ENCODE peak calls at places on chromosomes 13 and 19, in four cellular contexts. Q is activated CD4-positive, CD25-positive, alpha-beta regulatory T cell treated with anti-CD3 and anti-CD28 coated beads, Interleukin-2, amount 50 U/mL, for 16 hours; X is T-helper 1 cell; K is neural crest cell. D is an unnamed sample.

GRCh38 chr19:5618591-5618990 is 4.0 kb downstream of the SAFB2 start:
- DNase-seq in K (no peak), X (no peak), Q (no peak), D (no peak)

GRCh38 chr13:66831317-66831716 is 398.8 kb downstream of the PCDH9 start:
- DNase-seq in X (no peak), K (no peak), Q (no peak), D (no peak)

GRCh38 chr19:33047422-33047821 is 17.3 kb downstream of the RHPN2 start:
- DNase-seq in K (no peak), X (no peak), Q (no peak), D (no peak)

GRCh38 chr13:33744589-33745369 is 73.2 kb upstream of the RFC3 start:
- DNase-seq in K (no peak), X (no peak), Q (no peak), D (peak)

GRCh38 chr13:37023871-37024270 is 23.3 kb downstream of the EXOSC8 start:
- DNase-seq in Q (no peak), K (no peak), X (no peak), D (no peak)

GRCh38 chr19:18526316-18526715 is 4.4 kb upstream of the ELL start:
- DNase-seq in X (no peak), Q (no peak), K (no peak), D (no peak)

GRCh38 chr19:46016426-46017094 is 6.3 kb downstream of the PGLYRP1 start:
- DNase-seq in X (peak), K (peak), Q (peak), D (peak)

GRCh38 chr13:45292176-45292575 is 48.8 kb downstream of the TPT1 start:
- DNase-seq in K (no peak), X (no peak), Q (no peak), D (no peak)

GRCh38 chr19:6767357-6768235 is at the start of gene SH2D3A:
- DNase-seq in X (peak), Q (peak), K (peak), D (peak)

GRCh38 chr19:18393836-18394235 is 3.6 kb downstream of the LRRC25 start:
- DNase-seq in K (no peak), X (no peak), Q (no peak), D (no peak)

GRCh38 chr19:39951686-39952085 is 17.3 kb upstream of the FCGBP start:
- DNase-seq in X (no peak), K (no peak), Q (no peak), D (no peak)

GRCh38 chr19:32464279-32464678 is 58.7 kb downstream of the DPY19L3 start:
- DNase-seq in Q (no peak), K (no peak), X (no peak), D (no peak)

GRCh38 chr19:56111601-56112312 is 9.3 kb downstream of the ZNF787 start:
- DNase-seq in Q (no peak), K (no peak), X (no peak), D (no peak)

GRCh38 chr13:30422056-30422914 is at the start of gene UBE2L5:
- DNase-seq in X (peak), Q (peak), K (peak), D (peak)

GRCh38 chr19:4524808-4525562 is 6.7 kb upstream of the PLIN4 start:
- DNase-seq in X (peak), Q (peak), K (peak), D (peak)

GRCh38 chr13:109198585-109198984 is 569.2 kb downstream of the MYO16 start:
- DNase-seq in X (no peak), K (no peak), Q (no peak), D (peak)

GRCh38 chr19:13281567-13282291 is 131.5 kb downstream of the IER2 start:
- DNase-seq in Q (no peak), X (no peak), K (no peak), D (no peak)

GRCh38 chr19:1266818-1267440 is 2.2 kb upstream of the CIRBP start:
- DNase-seq in Q (no peak), X (peak), K (peak), D (peak)

GRCh38 chr19:43316591-43317319 is 36.7 kb upstream of the CD177 start:
- DNase-seq in X (no peak), Q (no peak), K (peak), D (no peak)

GRCh38 chr13:27442797-27443196 is 7.6 kb downstream of the MTIF3 start:
- DNase-seq in K (no peak), Q (no peak), X (no peak), D (no peak)

GRCh38 chr19:13727798-13728197 is 36.5 kb upstream of the MRI1 start:
- DNase-seq in X (no peak), Q (no peak), K (no peak), D (no peak)

GRCh38 chr19:55179570-55180484 is at the start of gene SYT5:
- DNase-seq in X (peak), K (peak), Q (peak), D (peak)

GRCh38 chr19:8335343-8336071 is 7.6 kb downstream of the KANK3 start:
- DNase-seq in K (no peak), X (no peak), Q (no peak), D (no peak)

GRCh38 chr13:59391696-59392095 is 772.0 kb downstream of the DIAPH3 start:
- DNase-seq in K (peak), X (peak), Q (no peak), D (peak)

GRCh38 chr19:5057860-5058259 is 88.9 kb downstream of the KDM4B start:
- DNase-seq in Q (no peak), X (no peak), K (no peak), D (no peak)

GRCh38 chr19:7109678-7110289 is 40.3 kb downstream of the ZNF557 start:
- DNase-seq in K (no peak), Q (no peak), X (no peak), D (no peak)

GRCh38 chr13:27997904-27998522 is 9.5 kb upstream of the URAD start:
- DNase-seq in Q (no peak), K (peak), X (no peak), D (peak)

GRCh38 chr13:32278456-32278855 is 36.7 kb downstream of the ZAR1L start:
- DNase-seq in X (no peak), K (no peak), Q (no peak), D (no peak)

GRCh38 chr19:7013678-7014077 is 7.6 kb downstream of the MBD3L2B start:
- DNase-seq in Q (no peak), K (no peak), X (no peak), D (no peak)

GRCh38 chr13:110415669-110416068 is 108.6 kb downstream of the COL4A2 start:
- DNase-seq in K (no peak), Q (no peak), X (no peak), D (no peak)

D was measured in thyroid gland.